ENCODE peak calls at places on chromosomes 2 and 18, in eight cellular contexts. G is AG04449, Q is psoas muscle, T is heart right ventricle, K is MM.1S, H is WERI-Rb-1, J is AG10803, W is choroid plexus epithelial cell. L is an unnamed sample.

GRCh38 chr2:107669335-107669734 is 157.4 kb upstream of the RGPD4 start:
- DNase-seq in G (no peak), Q (no peak), T (no peak), K (no peak), H (no peak), J (peak; percentile 12), W (peak; percentile 54), L (no peak)

GRCh38 chr18:79418642-79419041 is 22.9 kb downstream of the NFATC1 start:
- DNase-seq in G (no peak), Q (no peak), T (no peak), K (no peak), H (no peak), J (no peak), W (no peak), L (no peak)

GRCh38 chr2:71668326-71669057 is 215.1 kb downstream of the DYSF start:
- DNase-seq in G (no peak), Q (no peak), T (no peak), K (no peak), H (no peak), J (no peak), W (no peak), L (no peak)

GRCh38 chr18:56576826-56577573 is 61.4 kb downstream of the TXNL1 start:
- DNase-seq in G (no peak), Q (no peak), T (peak; percentile 71), K (no peak), H (peak; percentile 88), J (peak; percentile 46), W (peak; percentile 30), L (no peak)

GRCh38 chr2:191209346-191209745 is 35.9 kb upstream of the MYO1B start:
- DNase-seq in G (peak; percentile 67), Q (no peak), T (no peak), K (no peak), H (no peak), J (peak; percentile 73), W (peak; percentile 58), L (no peak)

GRCh38 chr2:110220193-110220564 is 7.8 kb upstream of the MTLN start:
- DNase-seq in G (no peak), Q (no peak), T (no peak), K (no peak), H (no peak), J (no peak), W (no peak), L (no peak)

GRCh38 chr2:80361904-80362303 is 57.4 kb upstream of the LRRTM1 start:
- DNase-seq in G (no peak), Q (no peak), T (no peak), K (no peak), H (peak; percentile 29), J (no peak), W (no peak), L (no peak)

GRCh38 chr2:174535757-174536703 is 49.2 kb upstream of the GPR155 start:
- DNase-seq in G (no peak), Q (no peak), T (no peak), K (peak; percentile 80), H (peak; percentile 92), J (no peak), W (no peak), L (no peak)

GRCh38 chr2:33275689-33276444 is 200.6 kb upstream of the RASGRP3 start:
- DNase-seq in G (no peak), Q (peak; percentile 82), T (peak; percentile 25), K (no peak), H (no peak), J (peak; percentile 81), W (peak; percentile 98), L (no peak)

GRCh38 chr18:27713727-27714080 is 463.2 kb downstream of the CDH2 start:
- DNase-seq in G (peak; percentile 88), Q (no peak), T (no peak), K (no peak), H (no peak), J (peak; percentile 62), W (peak; percentile 97), L (no peak)

GRCh38 chr2:233115761-233116160 is 55.6 kb downstream of the INPP5D start:
- DNase-seq in G (no peak), Q (no peak), T (no peak), K (no peak), H (no peak), J (no peak), W (peak; percentile 44), L (no peak)

GRCh38 chr2:204900910-204901309 is 355.6 kb downstream of the PARD3B start:
- DNase-seq in G (no peak), Q (peak; percentile 49), T (no peak), K (no peak), H (no peak), J (peak; percentile 12), W (no peak), L (no peak)

GRCh38 chr2:218631837-218632236 is 24.1 kb downstream of the PLCD4 start:
- DNase-seq in G (no peak), Q (no peak), T (no peak), K (no peak), H (no peak), J (no peak), W (peak; percentile 23), L (no peak)

GRCh38 chr2:27027211-27027651 is 5.5 kb upstream of the TMEM214 start:
- DNase-seq in G (no peak), Q (peak; percentile 60), T (no peak), K (no peak), H (no peak), J (no peak), W (no peak), L (no peak)

GRCh38 chr2:99389946-99390345 is 52.8 kb downstream of the EIF5B start:
- DNase-seq in G (no peak), Q (no peak), T (no peak), K (no peak), H (no peak), J (no peak), W (no peak), L (no peak)

GRCh38 chr2:102765061-102765460 is 3.2 kb downstream of the TMEM182 start:
- DNase-seq in G (no peak), Q (no peak), T (no peak), K (no peak), H (no peak), J (no peak), W (peak; percentile 37), L (no peak)

GRCh38 chr2:9760911-9761228 is 82.4 kb upstream of the TAF1B start:
- DNase-seq in G (no peak), Q (no peak), T (no peak), K (no peak), H (no peak), J (no peak), W (no peak), L (no peak)
- TF ChIP-seq CTCF in G (no peak), Q (no peak), T (no peak), K (no peak), H (no peak), J (no peak), W (no peak), L (no peak)

GRCh38 chr2:61176755-61177726 is 15.1 kb downstream of the C2orf74 start:
- DNase-seq in G (no peak), Q (peak; percentile 97), T (peak; percentile 97), K (peak; percentile 94), H (peak; percentile 97), J (peak; percentile 93), W (peak; percentile 93), L (peak; percentile 93)
- TF ChIP-seq CTCF in G (peak; percentile 19), Q (no peak), T (no peak), K (no peak), H (peak; percentile 20), J (no peak), W (no peak), L (no peak)

GRCh38 chr2:157427003-157427921 is 16.6 kb downstream of the CYTIP start:
- DNase-seq in G (no peak), Q (no peak), T (no peak), K (no peak), H (no peak), J (no peak), W (no peak), L (no peak)

GRCh38 chr2:157428500-157429175 is 15.3 kb downstream of the CYTIP start:
- DNase-seq in G (no peak), Q (no peak), T (no peak), K (no peak), H (no peak), J (no peak), W (no peak), L (no peak)

GRCh38 chr2:157427922-157428303 is 16.0 kb downstream of the CYTIP start:
- DNase-seq in G (no peak), Q (no peak), T (no peak), K (no peak), H (no peak), J (no peak), W (no peak), L (no peak)

GRCh38 chr2:157432475-157433106 is 11.3 kb downstream of the CYTIP start:
- DNase-seq in G (no peak), Q (no peak), T (no peak), K (no peak), H (no peak), J (no peak), W (no peak), L (no peak)

GRCh38 chr2:157430266-157430665 is 13.6 kb downstream of the CYTIP start:
- DNase-seq in G (no peak), Q (no peak), T (no peak), K (no peak), H (no peak), J (no peak), W (no peak), L (no peak)
- TF ChIP-seq CTCF in G (no peak), Q (no peak), T (no peak), K (no peak), H (no peak), J (no peak), W (no peak), L (no peak)

GRCh38 chr2:64923385-64923710 is 65.9 kb upstream of the SLC1A4 start:
- DNase-seq in G (no peak), Q (no peak), T (no peak), K (no peak), H (no peak), J (no peak), W (no peak), L (no peak)

GRCh38 chr2:64922482-64923384 is 66.5 kb upstream of the SLC1A4 start:
- DNase-seq in G (no peak), Q (no peak), T (no peak), K (no peak), H (no peak), J (no peak), W (no peak), L (no peak)

GRCh38 chr2:64929329-64929728 is 59.9 kb upstream of the SLC1A4 start:
- DNase-seq in G (no peak), Q (no peak), T (no peak), K (no peak), H (no peak), J (no peak), W (no peak), L (no peak)

GRCh38 chr2:64919261-64919660 is 69.9 kb upstream of the SLC1A4 start:
- DNase-seq in G (no peak), Q (no peak), T (no peak), K (no peak), H (no peak), J (no peak), W (no peak), L (no peak)

GRCh38 chr2:64924178-64924934 is 64.8 kb upstream of the SLC1A4 start:
- DNase-seq in G (no peak), Q (no peak), T (no peak), K (no peak), H (no peak), J (no peak), W (no peak), L (no peak)
- TF ChIP-seq CTCF in G (no peak), Q (no peak), T (no peak), K (no peak), H (no peak), J (no peak), W (no peak), L (no peak)

GRCh38 chr2:82234283-82234682 is 1929.7 kb upstream of the LRRTM1 start:
- DNase-seq in G (no peak), Q (no peak), T (no peak), K (no peak), H (no peak), J (no peak), W (no peak), L (no peak)
- TF ChIP-seq CTCF in G (no peak), Q (no peak), T (no peak), K (peak; percentile 30), H (peak; percentile 39), J (no peak), W (peak; percentile 3), L (no peak)